ENCODE peak calls at places on chromosome 11, in four cellular contexts. L, H, W and D are unnamed samples.

GRCh38 chr11:119389611-119390254 is 8.2 kb upstream of the USP2 start:
- DNase-seq in L (peak), H (no peak), W (peak), D (peak)

GRCh38 chr11:19867064-19867463 is 154.4 kb downstream of the NAV2 start:
- DNase-seq in L (no peak), H (no peak), W (no peak), D (no peak)

GRCh38 chr11:10485646-10486045 is 30.6 kb downstream of the AMPD3 start:
- DNase-seq in L (no peak), H (no peak), W (no peak), D (no peak)

GRCh38 chr11:9091044-9091936 is at the start of gene SCUBE2:
- DNase-seq in L (no peak), H (no peak), W (no peak), D (no peak)

GRCh38 chr11:3669742-3670183 is 1.4 kb downstream of the CHRNA10 start:
- DNase-seq in L (no peak), H (no peak), W (no peak), D (no peak)

GRCh38 chr11:116234989-116235567 is 537.7 kb downstream of the BUD13 start:
- DNase-seq in L (peak), H (no peak), W (no peak), D (no peak)

GRCh38 chr11:14934641-14935351 is 37.4 kb downstream of the CALCA start:
- DNase-seq in L (no peak), H (no peak), W (no peak), D (no peak)

GRCh38 chr11:6979365-6979764 is 40.8 kb downstream of the ZNF214 start:
- DNase-seq in L (no peak), H (no peak), W (no peak), D (no peak)

GRCh38 chr11:114441921-114442320 is 2.7 kb downstream of the REXO2 start:
- DNase-seq in L (no peak), H (no peak), W (no peak), D (no peak)

GRCh38 chr11:114439229-114440120 is at the start of gene REXO2:
- DNase-seq in L (peak), H (peak), W (peak), D (peak)

GRCh38 chr11:114440121-114440860 is 1.0 kb downstream of the REXO2 start:
- DNase-seq in L (no peak), H (peak), W (peak), D (no peak)

GRCh38 chr11:114440971-114441810 is 1.9 kb downstream of the REXO2 start:
- DNase-seq in L (no peak), H (peak), W (no peak), D (no peak)

DNA sequence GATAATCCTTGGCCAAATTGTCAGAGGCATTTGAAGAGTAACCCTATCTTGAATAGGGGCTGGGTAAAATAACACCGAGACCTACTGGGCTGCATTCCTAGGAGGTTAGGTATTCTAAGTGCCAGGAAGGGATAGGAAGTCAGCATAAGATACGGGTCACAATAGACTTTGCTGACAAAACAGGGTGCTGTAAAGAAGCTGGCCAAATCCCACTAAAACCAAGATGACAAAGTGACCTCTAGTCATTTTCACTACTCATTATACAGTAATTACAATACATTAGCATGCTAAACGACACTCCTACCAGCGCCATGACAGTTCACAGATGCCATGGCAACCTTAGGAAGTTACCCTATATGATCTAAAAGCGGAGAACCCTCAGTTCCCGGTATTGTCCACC is 964 bp upstream of the REXO2 start:
- DNase-seq in L (no peak), H (no peak), W (no peak), D (no peak)
- TF ChIP-seq SP1 in L (no peak), H (no peak), W (no peak), D (peak)

DNA sequence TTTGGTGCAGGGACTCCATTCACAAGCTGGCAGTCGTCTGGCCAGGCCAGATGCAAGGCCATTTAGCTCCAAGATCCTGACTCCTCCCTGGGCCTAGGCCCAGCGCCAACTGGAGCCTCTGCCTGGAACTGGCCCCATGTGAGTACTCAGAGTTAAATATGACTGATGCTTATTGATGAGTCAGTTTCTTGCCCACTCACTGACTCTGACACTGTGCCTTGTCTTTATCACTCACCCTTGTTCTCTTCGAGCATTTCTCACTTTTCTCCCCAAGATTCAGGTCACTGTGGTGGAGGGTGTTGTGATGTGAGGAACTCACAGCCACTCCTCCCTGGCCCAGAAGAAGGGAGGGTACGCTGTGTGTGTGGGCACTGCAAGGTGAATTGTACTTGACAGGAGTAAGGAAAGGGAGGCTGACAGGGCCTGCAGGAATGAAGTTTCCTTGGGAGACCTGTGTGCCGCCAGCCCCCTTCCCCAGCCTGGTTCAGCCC is 23.2 kb upstream of the ST3GAL4 start:
- DNase-seq in L (no peak), H (no peak), W (no peak), D (no peak)
- TF ChIP-seq SP1 in L (no peak), H (no peak), W (no peak), D (no peak)

GRCh38 chr11:61829806-61830205 is 1.7 kb downstream of the FADS2 start:
- DNase-seq in L (no peak), H (no peak), W (no peak), D (no peak)

GRCh38 chr11:61828379-61828628 is 204 bp downstream of the FADS2 start:
- DNase-seq in L (no peak), H (no peak), W (no peak), D (no peak)

GRCh38 chr11:61828629-61829407 is 718 bp downstream of the FADS2 start:
- DNase-seq in L (peak), H (no peak), W (peak), D (peak)

GRCh38 chr11:61826930-61827572 is 1.0 kb upstream of the FADS2 start:
- DNase-seq in L (no peak), H (no peak), W (no peak), D (no peak)

GRCh38 chr11:61827573-61828378 is at the start of gene FADS2:
- DNase-seq in L (peak), H (peak), W (peak), D (peak)
- TF ChIP-seq SP1 in L (peak), H (no peak), W (no peak), D (no peak)

DNA sequence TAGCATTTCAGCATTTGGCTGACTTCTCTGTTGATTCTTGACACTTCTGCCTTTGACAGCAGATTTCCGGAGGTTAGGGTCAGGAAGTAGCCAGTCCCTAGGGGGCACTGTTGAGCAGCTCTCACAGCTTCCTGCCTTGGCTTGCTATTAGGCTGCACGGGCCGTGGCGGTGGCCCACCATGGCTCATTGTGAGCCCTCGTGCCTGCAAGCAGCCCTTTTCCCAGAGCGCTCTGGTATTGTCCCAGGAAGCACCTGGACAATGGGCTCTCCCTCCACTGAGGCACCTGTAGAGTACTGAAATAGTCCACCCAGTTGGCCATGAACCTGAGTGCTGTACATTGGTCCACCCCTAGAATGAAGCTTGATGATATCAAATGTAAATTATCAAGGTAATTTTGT is 100.2 kb upstream of the GAL start:
- DNase-seq in L (peak), H (peak), W (peak), D (peak)
- TF ChIP-seq SP1 in L (no peak), H (no peak), W (no peak), D (no peak)

DNA sequence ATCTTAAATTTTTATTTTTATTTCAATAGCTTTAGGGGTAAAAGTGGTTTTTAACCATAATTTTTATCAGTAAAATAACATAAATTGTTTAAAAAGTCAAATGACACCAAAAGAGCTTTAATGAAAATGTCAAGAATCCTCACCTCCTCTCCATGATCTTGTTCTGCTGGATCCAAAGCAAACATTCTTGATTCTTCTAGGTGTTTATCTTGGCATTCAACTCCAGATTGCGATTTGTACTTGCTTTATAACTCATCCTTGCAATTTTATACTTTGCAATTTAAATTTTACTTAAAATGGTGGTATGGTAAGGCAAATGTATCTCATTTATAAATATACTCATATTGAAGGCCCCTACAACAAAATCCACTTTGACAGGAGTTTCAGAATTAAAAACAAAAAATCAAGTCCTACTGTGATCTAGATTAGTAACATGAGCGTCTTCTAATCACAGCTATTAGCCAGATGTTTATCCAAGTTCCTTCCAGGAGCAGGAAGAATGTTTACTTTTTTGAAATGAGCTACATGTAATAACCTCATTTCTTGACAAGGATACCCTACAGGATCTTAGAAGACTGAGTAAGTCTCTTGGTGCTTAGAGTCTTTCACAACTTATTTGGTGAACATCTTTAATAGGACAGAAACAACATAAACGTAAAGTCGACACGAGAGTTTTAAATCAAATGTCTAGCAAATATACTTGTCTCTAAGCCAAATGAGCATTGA is 72.4 kb upstream of the CARD18 start:
- DNase-seq in L (no peak), H (no peak), W (no peak), D (no peak)
- TF ChIP-seq SP1 in L (no peak), H (no peak), W (no peak), D (no peak)

GRCh38 chr11:67409781-67410368 is 5.6 kb upstream of the CARNS1 start:
- DNase-seq in L (peak), H (peak), W (no peak), D (peak)
- TF ChIP-seq SP1 in L (peak), H (no peak), W (no peak), D (peak)